ENCODE peak calls at places on chromosomes 11 and 22, in four cellular contexts. G is activated CD8-positive, alpha-beta memory T cell treated with anti-CD3 and anti-CD28 coated beads for 24 hours; S is NCI-H69; N is progenitor cell of endocrine pancreas. C is an unnamed sample.
A peak's percentile ranks its signal among the peaks of the same experiment; 100 is the strongest.

GRCh38 chr11:74870485-74870884 is 78.4 kb downstream of the XRRA1 start:
- DNase-seq in G (no peak), S (peak; percentile 39), N (no peak), C (peak; percentile 57)

GRCh38 chr11:132994038-132994502 is 538.2 kb downstream of the OPCML start:
- DNase-seq in G (no peak), S (peak; percentile 22), N (no peak), C (no peak)

GRCh38 chr11:67674442-67674871 is at the start of gene ALDH3B2:
- DNase-seq in G (no peak), S (no peak), N (no peak), C (peak; percentile 79)

GRCh38 chr11:86818466-86819282 is 18.3 kb downstream of the PRSS23 start:
- DNase-seq in G (no peak), S (peak; percentile 84), N (no peak), C (peak; percentile 50)

GRCh38 chr22:23175817-23176644 is 4.3 kb upstream of the BCR start:
- DNase-seq in G (no peak), S (no peak), N (no peak), C (no peak)

GRCh38 chr11:9263840-9264380 is 1.2 kb downstream of the DENND5A start:
- DNase-seq in G (peak; percentile 76), S (no peak), N (no peak), C (peak; percentile 40)

GRCh38 chr22:20463324-20464095 is 25.9 kb upstream of the SCARF2 start:
- DNase-seq in G (peak; percentile 69), S (no peak), N (no peak), C (no peak)

GRCh38 chr11:14443642-14444041 is 56.0 kb downstream of the COPB1 start:
- DNase-seq in G (no peak), S (peak; percentile 22), N (no peak), C (peak; percentile 64)

GRCh38 chr22:26718905-26719304 is 61.5 kb downstream of the MIAT start:
- DNase-seq in G (no peak), S (no peak), N (no peak), C (peak; percentile 58)

GRCh38 chr11:79055866-79056632 is 384.8 kb downstream of the TENM4 start:
- DNase-seq in G (no peak), S (no peak), N (no peak), C (no peak)

GRCh38 chr11:120385110-120385509 is 48.9 kb downstream of the ARHGEF12 start:
- DNase-seq in G (no peak), S (no peak), N (no peak), C (no peak)

GRCh38 chr22:50696799-50697561 is 24.4 kb downstream of the SHANK3 start:
- DNase-seq in G (no peak), S (no peak), N (peak; percentile 50), C (peak; percentile 11)

GRCh38 chr11:35787626-35788025 is 125.1 kb downstream of the TRIM44 start:
- DNase-seq in G (no peak), S (peak; percentile 79), N (no peak), C (no peak)

GRCh38 chr11:36899796-36900195 is 301.8 kb upstream of the RAG2 start:
- DNase-seq in G (no peak), S (peak; percentile 9), N (no peak), C (no peak)

GRCh38 chr11:130418210-130418609 is 10.2 kb downstream of the ADAMTS8 start:
- DNase-seq in G (no peak), S (no peak), N (no peak), C (no peak)

GRCh38 chr11:132234878-132235277 is 864.5 kb downstream of the NTM start:
- DNase-seq in G (no peak), S (peak; percentile 62), N (no peak), C (peak; percentile 23)

GRCh38 chr11:27902981-27903624 is 202.8 kb upstream of the BDNF start:
- DNase-seq in G (no peak), S (no peak), N (no peak), C (peak; percentile 74)

GRCh38 chr11:47413908-47414684 is 5.7 kb downstream of the SLC39A13 start:
- DNase-seq in G (no peak), S (no peak), N (no peak), C (no peak)

C was measured in mammary epithelial cell.